ENCODE peak calls at places on chromosomes 3 and 15, in eight cellular contexts. One of them, this sample, is unnamed.

GRCh38 chr3:107458871-107459270 is 63.9 kb upstream of the BBX start:
- DNase-seq in fibroblast of pulmonary artery: peak; percentile 72
- DNase-seq in HFF-Myc: no peak
- DNase-seq in sigmoid colon: no peak
- DNase-seq in endothelial cell: no peak
- DNase-seq in heart left ventricle: no peak
- DNase-seq in A673: no peak
- DNase-seq in MM.1S: no peak
- DNase-seq in this sample: no peak

GRCh38 chr3:13119471-13120220 is 46.4 kb upstream of the IQSEC1 start:
- DNase-seq in fibroblast of pulmonary artery: no peak
- DNase-seq in HFF-Myc: no peak
- DNase-seq in sigmoid colon: peak; percentile 47
- DNase-seq in endothelial cell: no peak
- DNase-seq in heart left ventricle: no peak
- DNase-seq in A673: no peak
- DNase-seq in MM.1S: no peak
- DNase-seq in this sample: no peak

GRCh38 chr3:43852066-43852465 is 161.3 kb downstream of the ABHD5 start:
- DNase-seq in fibroblast of pulmonary artery: no peak
- DNase-seq in HFF-Myc: no peak
- DNase-seq in sigmoid colon: no peak
- DNase-seq in endothelial cell: no peak
- DNase-seq in heart left ventricle: no peak
- DNase-seq in A673: no peak
- DNase-seq in MM.1S: no peak
- DNase-seq in this sample: no peak

GRCh38 chr15:39140060-39140604 is 440.7 kb upstream of the THBS1 start:
- DNase-seq in fibroblast of pulmonary artery: peak; percentile 96
- DNase-seq in HFF-Myc: peak; percentile 87
- DNase-seq in sigmoid colon: no peak
- DNase-seq in endothelial cell: peak; percentile 41
- DNase-seq in heart left ventricle: no peak
- DNase-seq in A673: no peak
- DNase-seq in MM.1S: no peak
- DNase-seq in this sample: no peak

GRCh38 chr3:105414841-105415240 is 48.1 kb downstream of the ALCAM start:
- DNase-seq in fibroblast of pulmonary artery: peak; percentile 24
- DNase-seq in HFF-Myc: no peak
- DNase-seq in sigmoid colon: no peak
- DNase-seq in endothelial cell: no peak
- DNase-seq in heart left ventricle: no peak
- DNase-seq in A673: no peak
- DNase-seq in MM.1S: no peak
- DNase-seq in this sample: no peak

GRCh38 chr15:99993681-99994131 is 260.5 kb upstream of the LYSMD4 start:
- DNase-seq in fibroblast of pulmonary artery: no peak
- DNase-seq in HFF-Myc: no peak
- DNase-seq in sigmoid colon: no peak
- DNase-seq in endothelial cell: no peak
- DNase-seq in heart left ventricle: no peak
- DNase-seq in A673: no peak
- DNase-seq in MM.1S: no peak
- DNase-seq in this sample: no peak

GRCh38 chr3:171516765-171517164 is 56.6 kb upstream of the TNIK start:
- DNase-seq in fibroblast of pulmonary artery: no peak
- DNase-seq in HFF-Myc: no peak
- DNase-seq in sigmoid colon: no peak
- DNase-seq in endothelial cell: no peak
- DNase-seq in heart left ventricle: no peak
- DNase-seq in A673: no peak
- DNase-seq in MM.1S: no peak
- DNase-seq in this sample: no peak

GRCh38 chr3:16240229-16241023 is 24.3 kb downstream of the DPH3 start:
- DNase-seq in fibroblast of pulmonary artery: peak; percentile 85
- DNase-seq in HFF-Myc: no peak
- DNase-seq in sigmoid colon: no peak
- DNase-seq in endothelial cell: no peak
- DNase-seq in heart left ventricle: no peak
- DNase-seq in A673: no peak
- DNase-seq in MM.1S: no peak
- DNase-seq in this sample: no peak

GRCh38 chr3:126252373-126252772 is 72.0 kb upstream of the ALDH1L1 start:
- DNase-seq in fibroblast of pulmonary artery: no peak
- DNase-seq in HFF-Myc: no peak
- DNase-seq in sigmoid colon: no peak
- DNase-seq in endothelial cell: no peak
- DNase-seq in heart left ventricle: no peak
- DNase-seq in A673: peak; percentile 35
- DNase-seq in MM.1S: no peak
- DNase-seq in this sample: no peak

GRCh38 chr3:111717601-111718000 is 122.5 kb upstream of the ZBED2 start:
- DNase-seq in fibroblast of pulmonary artery: peak; percentile 93
- DNase-seq in HFF-Myc: peak; percentile 71
- DNase-seq in sigmoid colon: peak; percentile 91
- DNase-seq in endothelial cell: peak; percentile 48
- DNase-seq in heart left ventricle: peak; percentile 75
- DNase-seq in A673: peak; percentile 82
- DNase-seq in MM.1S: peak; percentile 73
- DNase-seq in this sample: peak; percentile 68

GRCh38 chr3:99499235-99499798 is 139.1 kb upstream of the COL8A1 start:
- DNase-seq in fibroblast of pulmonary artery: peak; percentile 79
- DNase-seq in HFF-Myc: peak; percentile 55
- DNase-seq in sigmoid colon: no peak
- DNase-seq in endothelial cell: peak; percentile 49
- DNase-seq in heart left ventricle: peak; percentile 40
- DNase-seq in A673: peak; percentile 72
- DNase-seq in MM.1S: peak; percentile 56
- DNase-seq in this sample: peak; percentile 26

GRCh38 chr3:195076981-195077610 is 193.9 kb downstream of the XXYLT1 start:
- DNase-seq in fibroblast of pulmonary artery: no peak
- DNase-seq in HFF-Myc: no peak
- DNase-seq in sigmoid colon: peak; percentile 58
- DNase-seq in endothelial cell: no peak
- DNase-seq in heart left ventricle: no peak
- DNase-seq in A673: no peak
- DNase-seq in MM.1S: no peak
- DNase-seq in this sample: no peak

GRCh38 chr3:42673082-42673481 is 12.3 kb upstream of the KLHL40 start:
- DNase-seq in fibroblast of pulmonary artery: no peak
- DNase-seq in HFF-Myc: no peak
- DNase-seq in sigmoid colon: peak; percentile 2
- DNase-seq in endothelial cell: no peak
- DNase-seq in heart left ventricle: no peak
- DNase-seq in A673: no peak
- DNase-seq in MM.1S: no peak
- DNase-seq in this sample: no peak

GRCh38 chr3:129018751-129019150 is 17.6 kb downstream of the EFCC1 start:
- DNase-seq in fibroblast of pulmonary artery: no peak
- DNase-seq in HFF-Myc: no peak
- DNase-seq in sigmoid colon: no peak
- DNase-seq in endothelial cell: no peak
- DNase-seq in heart left ventricle: no peak
- DNase-seq in A673: no peak
- DNase-seq in MM.1S: no peak
- DNase-seq in this sample: no peak

GRCh38 chr3:78660958-78661357 is 1106.8 kb downstream of the ROBO1 start:
- DNase-seq in fibroblast of pulmonary artery: peak; percentile 33
- DNase-seq in HFF-Myc: no peak
- DNase-seq in sigmoid colon: no peak
- DNase-seq in endothelial cell: no peak
- DNase-seq in heart left ventricle: no peak
- DNase-seq in A673: peak; percentile 42
- DNase-seq in MM.1S: no peak
- DNase-seq in this sample: no peak

GRCh38 chr15:32104061-32104980 is 74.0 kb downstream of the CHRNA7 start:
- DNase-seq in fibroblast of pulmonary artery: no peak
- DNase-seq in HFF-Myc: no peak
- DNase-seq in sigmoid colon: no peak
- DNase-seq in endothelial cell: no peak
- DNase-seq in heart left ventricle: no peak
- DNase-seq in A673: peak; percentile 4
- DNase-seq in MM.1S: no peak
- DNase-seq in this sample: no peak

GRCh38 chr3:122942937-122943827 is 84.4 kb downstream of the SEMA5B start:
- DNase-seq in fibroblast of pulmonary artery: peak; percentile 60
- DNase-seq in HFF-Myc: peak; percentile 11
- DNase-seq in sigmoid colon: no peak
- DNase-seq in endothelial cell: peak; percentile 95
- DNase-seq in heart left ventricle: peak; percentile 78
- DNase-seq in A673: peak; percentile 66
- DNase-seq in MM.1S: peak; percentile 32
- DNase-seq in this sample: peak; percentile 66

GRCh38 chr3:27644936-27645335 is 77.2 kb downstream of the EOMES start:
- DNase-seq in fibroblast of pulmonary artery: no peak
- DNase-seq in HFF-Myc: no peak
- DNase-seq in sigmoid colon: no peak
- DNase-seq in endothelial cell: no peak
- DNase-seq in heart left ventricle: no peak
- DNase-seq in A673: no peak
- DNase-seq in MM.1S: no peak
- DNase-seq in this sample: no peak

GRCh38 chr3:56796202-56796601 is 5.5 kb downstream of the ARHGEF3 start:
- DNase-seq in fibroblast of pulmonary artery: peak; percentile 89
- DNase-seq in HFF-Myc: no peak
- DNase-seq in sigmoid colon: peak; percentile 3
- DNase-seq in endothelial cell: no peak
- DNase-seq in heart left ventricle: no peak
- DNase-seq in A673: no peak
- DNase-seq in MM.1S: no peak
- DNase-seq in this sample: no peak

GRCh38 chr15:27339138-27339537 is 368.2 kb downstream of the GABRG3 start:
- DNase-seq in fibroblast of pulmonary artery: no peak
- DNase-seq in HFF-Myc: no peak
- DNase-seq in sigmoid colon: no peak
- DNase-seq in endothelial cell: no peak
- DNase-seq in heart left ventricle: no peak
- DNase-seq in A673: no peak
- DNase-seq in MM.1S: no peak
- DNase-seq in this sample: no peak
- TF ChIP-seq CTCF in fibroblast of pulmonary artery: no peak
- TF ChIP-seq CTCF in HFF-Myc: no peak
- TF ChIP-seq CTCF in sigmoid colon: no peak
- TF ChIP-seq CTCF in endothelial cell: no peak
- TF ChIP-seq CTCF in heart left ventricle: no peak
- TF ChIP-seq CTCF in A673: no peak
- TF ChIP-seq CTCF in MM.1S: no peak
- TF ChIP-seq CTCF in this sample: no peak

DNA sequence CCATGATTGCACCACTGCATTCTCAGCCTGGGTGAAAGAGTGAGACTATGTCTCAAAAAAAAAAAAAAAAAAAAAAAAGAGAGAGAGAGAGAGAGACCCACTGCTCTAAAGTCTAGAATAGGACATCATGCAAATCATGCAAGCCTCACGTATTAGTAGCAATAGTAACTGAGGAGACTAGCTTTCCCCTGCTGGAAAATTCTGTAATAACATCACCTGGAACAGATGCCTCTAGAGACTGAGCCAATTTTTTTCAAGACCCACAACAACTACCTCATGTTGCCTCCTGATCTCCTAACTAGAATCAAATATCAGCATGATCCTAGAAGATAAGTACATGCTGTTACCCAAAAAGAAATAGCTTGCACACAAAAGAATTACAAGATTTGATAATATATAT is 461.9 kb downstream of the AGBL1 start:
- DNase-seq in fibroblast of pulmonary artery: no peak
- DNase-seq in HFF-Myc: no peak
- DNase-seq in sigmoid colon: no peak
- DNase-seq in endothelial cell: no peak
- DNase-seq in heart left ventricle: no peak
- DNase-seq in A673: no peak
- DNase-seq in MM.1S: no peak
- DNase-seq in this sample: no peak
- TF ChIP-seq CTCF in fibroblast of pulmonary artery: no peak
- TF ChIP-seq CTCF in HFF-Myc: no peak
- TF ChIP-seq CTCF in sigmoid colon: no peak
- TF ChIP-seq CTCF in endothelial cell: no peak
- TF ChIP-seq CTCF in heart left ventricle: no peak
- TF ChIP-seq CTCF in A673: no peak
- TF ChIP-seq CTCF in MM.1S: no peak
- TF ChIP-seq CTCF in this sample: no peak

DNA sequence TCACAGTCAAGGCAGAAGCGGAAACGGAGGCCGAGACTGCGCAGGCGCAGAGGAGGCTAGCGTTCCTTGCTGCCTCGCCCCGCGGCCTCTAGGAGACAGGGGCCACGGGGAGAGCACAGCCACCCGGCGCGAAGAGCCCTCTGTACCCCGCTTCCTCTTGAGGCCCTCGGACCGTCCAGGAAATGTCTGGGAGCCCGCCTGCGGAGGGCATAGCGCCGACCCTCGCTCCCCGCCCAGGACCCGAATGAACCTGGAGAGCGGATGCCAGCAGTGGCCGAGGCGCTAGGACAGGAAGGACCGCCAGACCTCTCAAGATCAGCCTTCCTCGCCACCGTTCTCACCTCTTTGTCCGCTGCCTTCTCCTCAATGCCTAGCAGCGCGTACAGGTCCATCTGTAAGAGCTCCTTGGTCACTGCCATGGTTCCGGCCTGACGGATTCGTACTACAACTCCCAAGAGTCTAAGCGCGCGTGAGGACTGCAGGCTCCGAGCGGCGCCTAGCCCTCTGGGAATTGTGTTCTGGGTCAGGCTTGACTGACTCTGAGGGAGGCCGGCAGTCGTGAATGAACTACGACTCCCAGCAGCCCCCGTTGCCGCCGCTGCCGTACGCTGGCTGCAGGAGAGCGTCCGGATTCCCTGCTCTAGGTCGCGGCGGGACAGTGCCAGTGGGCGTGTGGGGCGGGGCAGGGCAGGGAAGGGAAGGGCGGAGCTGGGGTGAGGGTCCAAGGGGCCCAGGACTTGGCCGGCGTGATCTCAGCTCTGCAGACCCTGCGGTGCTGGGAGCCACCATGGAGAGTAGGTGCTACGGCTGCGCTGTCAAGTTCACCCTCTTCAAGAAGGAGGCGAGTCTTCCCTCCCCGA is at the start of the genes DNAJC17 and ZFYVE19:
- DNase-seq in fibroblast of pulmonary artery: peak; percentile 98
- DNase-seq in HFF-Myc: peak; percentile 91
- DNase-seq in sigmoid colon: peak; percentile 98
- DNase-seq in endothelial cell: peak; percentile 92
- DNase-seq in heart left ventricle: peak; percentile 98
- DNase-seq in A673: peak; percentile 99
- DNase-seq in MM.1S: peak; percentile 98
- DNase-seq in this sample: peak; percentile 89
- TF ChIP-seq CTCF in fibroblast of pulmonary artery: no peak
- TF ChIP-seq CTCF in HFF-Myc: no peak
- TF ChIP-seq CTCF in sigmoid colon: peak; percentile 19
- TF ChIP-seq CTCF in endothelial cell: no peak
- TF ChIP-seq CTCF in heart left ventricle: no peak
- TF ChIP-seq CTCF in A673: no peak
- TF ChIP-seq CTCF in MM.1S: peak; percentile 12
- TF ChIP-seq CTCF in this sample: no peak

DNA sequence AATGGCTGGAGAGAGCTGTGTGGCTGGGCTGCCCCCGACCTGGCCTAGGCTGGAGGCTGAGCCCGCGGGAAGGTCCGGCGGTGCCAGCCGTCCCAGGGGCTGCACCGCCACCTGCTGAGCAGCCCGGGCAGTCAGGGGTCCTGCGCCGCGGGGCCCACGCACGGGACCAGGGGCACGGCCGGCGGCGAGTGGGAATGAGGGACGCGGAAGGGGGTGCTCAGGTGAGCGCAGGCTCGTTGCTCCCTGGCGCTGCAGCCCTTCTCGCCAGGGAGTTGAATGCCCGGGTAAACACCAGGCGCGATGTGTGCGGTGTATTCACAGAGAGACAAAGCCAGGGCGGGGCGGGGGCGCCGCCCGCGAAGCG is 666 bp upstream of the SEMA3F start:
- DNase-seq in fibroblast of pulmonary artery: no peak
- DNase-seq in HFF-Myc: no peak
- DNase-seq in sigmoid colon: no peak
- DNase-seq in endothelial cell: peak; percentile 45
- DNase-seq in heart left ventricle: no peak
- DNase-seq in A673: no peak
- DNase-seq in MM.1S: no peak
- DNase-seq in this sample: no peak
- TF ChIP-seq CTCF in fibroblast of pulmonary artery: no peak
- TF ChIP-seq CTCF in HFF-Myc: peak; percentile 46
- TF ChIP-seq CTCF in sigmoid colon: peak; percentile 37
- TF ChIP-seq CTCF in endothelial cell: no peak
- TF ChIP-seq CTCF in heart left ventricle: peak; percentile 49
- TF ChIP-seq CTCF in A673: peak; percentile 20
- TF ChIP-seq CTCF in MM.1S: peak; percentile 30
- TF ChIP-seq CTCF in this sample: peak; percentile 31

This sample was measured in GM20000.